ENCODE peak calls at places on chromosomes 13 and 19, in ten cellular contexts. I is nephron progenitor cell; L is CD4-positive, CD25-positive, alpha-beta regulatory T cell; P is AG20443; R is mucosa of descending colon; J is PC-3; F is GM13976; U is fibroblast of lung; B is stimulated activated CD4-positive, alpha-beta T cell treated with anti-CD3 and anti-CD28 coated beads, TNF-alpha, amount 100 ng/mL, for 4 hours; C is germinal center. E is an unnamed sample.
A peak's percentile ranks its signal among the peaks of the same experiment; 100 is the strongest.

GRCh38 chr13:83691966-83692365 is 190.3 kb downstream of the SLITRK1 start:
- DNase-seq in I (no peak), L (no peak), P (no peak), R (no peak), J (no peak), F (no peak), U (peak; percentile 44), B (no peak), C (no peak), E (no peak)

GRCh38 chr19:34666958-34667265 is 10.0 kb downstream of the SCGB2B2 start:
- DNase-seq in I (no peak), L (no peak), P (no peak), R (no peak), J (no peak), F (no peak), U (no peak), B (no peak), C (no peak), E (no peak)

GRCh38 chr13:43057653-43058317 is 34.4 kb downstream of the DNAJC15 start:
- DNase-seq in I (no peak), L (peak; percentile 62), P (no peak), R (no peak), J (no peak), F (no peak), U (peak; percentile 58), B (no peak), C (no peak), E (peak; percentile 71)

GRCh38 chr19:40594657-40595077 is 6.5 kb upstream of the LTBP4 start:
- DNase-seq in I (no peak), L (no peak), P (peak; percentile 67), R (no peak), J (peak; percentile 39), F (no peak), U (peak; percentile 75), B (no peak), C (no peak), E (no peak)

GRCh38 chr19:20397292-20397691 is 168.3 kb downstream of the ZNF737 start:
- DNase-seq in I (no peak), L (no peak), P (no peak), R (no peak), J (no peak), F (no peak), U (no peak), B (no peak), C (no peak), E (no peak)

GRCh38 chr19:45852941-45853340 is 10.0 kb downstream of the SYMPK start:
- DNase-seq in I (no peak), L (no peak), P (no peak), R (no peak), J (no peak), F (no peak), U (peak; percentile 10), B (no peak), C (no peak), E (no peak)

GRCh38 chr19:45863840-45864628 is at the start of gene FOXA3:
- DNase-seq in I (peak; percentile 63), L (peak; percentile 60), P (peak; percentile 78), R (peak; percentile 84), J (peak; percentile 39), F (peak; percentile 93), U (peak; percentile 15), B (no peak), C (peak; percentile 76), E (peak; percentile 90)

GRCh38 chr19:40398417-40399056 is 8.6 kb upstream of the HIPK4 start:
- DNase-seq in I (peak; percentile 56), L (peak; percentile 80), P (peak; percentile 45), R (no peak), J (no peak), F (peak; percentile 62), U (peak; percentile 55), B (peak; percentile 62), C (peak; percentile 78), E (peak; percentile 96)

GRCh38 chr13:49444517-49445395 is 682 bp downstream of the SETDB2 start:
- DNase-seq in I (no peak), L (peak; percentile 84), P (peak; percentile 39), R (no peak), J (peak; percentile 38), F (peak; percentile 32), U (peak; percentile 64), B (no peak), C (peak; percentile 60), E (peak; percentile 67)

GRCh38 chr19:40666803-40667438 is 23.5 kb downstream of the NUMBL start:
- DNase-seq in I (no peak), L (no peak), P (no peak), R (no peak), J (no peak), F (no peak), U (no peak), B (no peak), C (no peak), E (no peak)

GRCh38 chr19:768424-768823 is 17.5 kb downstream of the MISP start:
- DNase-seq in I (no peak), L (no peak), P (peak; percentile 90), R (no peak), J (no peak), F (no peak), U (peak; percentile 92), B (no peak), C (no peak), E (no peak)

GRCh38 chr19:4559569-4559968 is at the start of gene SEMA6B:
- DNase-seq in I (no peak), L (no peak), P (no peak), R (no peak), J (no peak), F (no peak), U (no peak), B (no peak), C (no peak), E (no peak)

GRCh38 chr19:5154129-5154798 is 185.4 kb downstream of the KDM4B start:
- DNase-seq in I (peak; percentile 69), L (peak; percentile 29), P (peak; percentile 48), R (no peak), J (peak; percentile 39), F (peak; percentile 78), U (no peak), B (no peak), C (peak; percentile 67), E (peak; percentile 91)

GRCh38 chr19:1016647-1017114 is 4.2 kb downstream of the TMEM259 start:
- DNase-seq in I (no peak), L (no peak), P (peak; percentile 59), R (no peak), J (peak; percentile 33), F (no peak), U (peak; percentile 82), B (no peak), C (no peak), E (no peak)

GRCh38 chr19:2574478-2574931 is 98.6 kb downstream of the GADD45B start:
- DNase-seq in I (no peak), L (no peak), P (no peak), R (no peak), J (no peak), F (no peak), U (no peak), B (no peak), C (no peak), E (no peak)

GRCh38 chr13:20873348-20873747 is 29.2 kb downstream of the XPO4 start:
- DNase-seq in I (no peak), L (no peak), P (peak; percentile 48), R (no peak), J (peak; percentile 59), F (no peak), U (peak; percentile 70), B (no peak), C (no peak), E (no peak)

GRCh38 chr13:29684441-29684840 is 89.0 kb upstream of the SLC7A1 start:
- DNase-seq in I (no peak), L (no peak), P (peak; percentile 49), R (no peak), J (no peak), F (no peak), U (peak; percentile 81), B (no peak), C (no peak), E (no peak)

GRCh38 chr13:58855283-58855682 is 1223.7 kb downstream of the PCDH17 start:
- DNase-seq in I (no peak), L (no peak), P (peak; percentile 30), R (no peak), J (peak; percentile 1), F (no peak), U (peak; percentile 80), B (no peak), C (no peak), E (no peak)